ENCODE peak calls at places on chromosomes 11 and 22, in seven cellular contexts. L is mammary epithelial cell, T is esophagus muscularis mucosa, G is small intestine, Y is ovary, X is IMR-90, H is left ventricle myocardium inferior. C is an unnamed sample.

GRCh38 chr22:33919591-33920501 is at the start of gene LARGE1:
- DNase-seq in X (peak; percentile 20), H (peak; percentile 37), L (peak; percentile 55), G (peak; percentile 51), Y (peak; percentile 65), T (peak; percentile 92), C (no peak)

GRCh38 chr11:80980221-80980620 is 1539.4 kb upstream of the TENM4 start:
- DNase-seq in H (no peak), L (peak; percentile 83), X (no peak), T (no peak), Y (no peak), G (no peak), C (no peak)

GRCh38 chr11:77107950-77108349 is 5.3 kb downstream of the OMP start:
- DNase-seq in T (no peak), H (no peak), G (peak; percentile 88), X (peak; percentile 95), Y (peak; percentile 65), L (peak; percentile 77), C (no peak)

GRCh38 chr11:117519590-117519989 is 191.9 kb downstream of the CEP164 start:
- DNase-seq in G (peak; percentile 61), T (no peak), H (no peak), L (no peak), Y (no peak), X (no peak), C (no peak)

GRCh38 chr11:57314221-57314973 is 10.4 kb downstream of the TNKS1BP1 start:
- DNase-seq in Y (no peak), G (no peak), H (no peak), T (no peak), X (no peak), L (no peak), C (no peak)

GRCh38 chr22:24418786-24419479 is 8.5 kb upstream of the ADORA2A start:
- DNase-seq in Y (no peak), H (no peak), G (no peak), T (no peak), X (no peak), L (no peak), C (no peak)

GRCh38 chr11:3224730-3225098 is 6.1 kb upstream of the MRGPRG start:
- DNase-seq in L (no peak), X (no peak), Y (peak; percentile 5), G (no peak), T (no peak), H (no peak), C (no peak)

GRCh38 chr22:39471421-39472141 is 14.8 kb downstream of the MGAT3 start:
- DNase-seq in G (peak; percentile 86), H (no peak), X (peak; percentile 51), Y (no peak), T (no peak), L (peak; percentile 21), C (peak; percentile 30)

GRCh38 chr11:117725048-117725734 is 71.8 kb downstream of the DSCAML1 start:
- DNase-seq in G (no peak), H (no peak), Y (no peak), L (no peak), X (no peak), T (no peak), C (no peak)

GRCh38 chr22:39312410-39312809 is 7.0 kb downstream of the RPL3 start:
- DNase-seq in L (no peak), Y (no peak), G (no peak), X (no peak), T (no peak), H (no peak), C (no peak)

GRCh38 chr22:16568425-16568758 is 24.2 kb downstream of the CCT8L2 start:
- DNase-seq in H (no peak), Y (no peak), L (no peak), G (no peak), T (no peak), X (no peak), C (no peak)

GRCh38 chr11:26947379-26947844 is 46.5 kb upstream of the FIBIN start:
- DNase-seq in T (no peak), Y (peak; percentile 41), X (peak; percentile 100), L (peak; percentile 93), G (peak; percentile 5), H (no peak), C (no peak)

GRCh38 chr11:120329556-120329955 is 4.5 kb downstream of the TLCD5 start:
- DNase-seq in T (no peak), L (no peak), X (no peak), Y (no peak), H (no peak), G (no peak), C (no peak)

GRCh38 chr11:120326845-120327281 is 1.8 kb downstream of the TLCD5 start:
- DNase-seq in Y (no peak), G (peak; percentile 84), T (no peak), H (no peak), L (no peak), X (peak; percentile 51), C (no peak)

GRCh38 chr11:120326228-120326627 is 1.1 kb downstream of the TLCD5 start:
- DNase-seq in G (no peak), Y (no peak), L (no peak), X (peak; percentile 86), T (no peak), H (no peak), C (no peak)

GRCh38 chr11:120324932-120325810 is at the start of gene TLCD5:
- DNase-seq in L (peak; percentile 60), G (peak; percentile 33), Y (peak; percentile 82), X (peak; percentile 68), T (no peak), H (peak; percentile 70), C (no peak)

DNA sequence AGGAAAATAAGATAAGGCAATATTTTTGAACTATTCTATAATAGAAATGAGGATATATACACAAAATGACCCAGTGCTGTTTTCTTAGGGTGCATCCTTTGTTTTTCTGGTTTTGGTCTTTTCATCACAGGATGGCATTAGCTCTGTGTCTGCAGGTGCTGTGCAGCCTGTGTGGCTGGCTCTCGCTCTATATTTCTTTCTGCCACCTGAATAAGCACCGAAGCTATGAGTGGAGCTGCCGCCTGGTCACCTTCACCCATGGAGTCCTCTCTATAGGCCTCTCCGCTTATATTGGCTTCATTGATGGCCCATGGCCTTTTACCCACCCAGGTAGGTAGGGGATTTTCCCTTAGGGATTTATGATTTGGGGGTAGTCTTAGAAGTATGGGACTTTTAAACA is 2.2 kb downstream of the TLCD5 start:
- DNase-seq in L (no peak), T (no peak), Y (no peak), G (no peak), X (no peak), H (no peak), C (no peak)
- H3K4me3 ChIP-seq in L (no peak overlapping the region), T (no peak overlapping the region), Y (no peak overlapping the region), G (no peak overlapping the region), X (no peak overlapping the region), H (peak overlapping the region; percentile 95), C (no peak overlapping the region)

DNA sequence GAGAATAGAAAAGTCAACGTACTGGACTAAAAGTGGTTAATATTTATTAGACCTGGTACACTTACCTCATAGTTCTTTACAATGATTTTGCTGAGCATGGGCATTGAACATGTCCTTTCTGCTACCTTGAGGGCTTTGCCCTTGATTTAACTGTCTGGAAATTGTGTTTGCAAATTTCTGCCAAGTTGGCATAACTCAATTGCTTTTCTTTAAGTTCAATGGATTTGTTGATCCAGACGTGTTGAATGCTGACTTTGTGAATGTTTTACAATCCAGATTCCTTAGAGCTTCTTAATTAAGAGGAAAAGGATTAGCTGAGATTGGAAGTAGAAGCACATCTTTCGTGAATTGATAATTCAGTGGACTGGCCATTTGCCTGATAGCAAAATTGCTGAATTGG is 7.2 kb upstream of the OR4X2 start:
- DNase-seq in L (no peak), X (no peak), T (no peak), Y (no peak), G (no peak), H (no peak), C (no peak)
- H3K9me3 ChIP-seq in L (peaks cover 13% of the 10 kb centered on the region), X (no peaks in the 10 kb centered on the region), T (peaks cover 4% of the 10 kb centered on the region), Y (no peaks in the 10 kb centered on the region), G (no peaks in the 10 kb centered on the region), H (peaks cover 6% of the 10 kb centered on the region), C (no peaks in the 10 kb centered on the region)

GRCh38 chr11:529740-530411 is 5.5 kb downstream of the HRAS start:
- DNase-seq in T (no peak), Y (no peak), L (no peak), G (no peak), H (no peak), X (no peak), C (no peak)

GRCh38 chr11:528815-529728 is 6.3 kb downstream of the HRAS start:
- DNase-seq in X (no peak), H (no peak), T (no peak), G (no peak), L (no peak), Y (no peak), C (no peak)

GRCh38 chr11:521179-521688 is 14.1 kb downstream of the HRAS start:
- DNase-seq in T (no peak), L (no peak), H (no peak), X (no peak), Y (no peak), G (no peak), C (no peak)

GRCh38 chr11:528166-528814 is 7.1 kb downstream of the HRAS start:
- DNase-seq in T (no peak), X (no peak), G (no peak), Y (no peak), L (no peak), H (no peak), C (no peak)

DNA sequence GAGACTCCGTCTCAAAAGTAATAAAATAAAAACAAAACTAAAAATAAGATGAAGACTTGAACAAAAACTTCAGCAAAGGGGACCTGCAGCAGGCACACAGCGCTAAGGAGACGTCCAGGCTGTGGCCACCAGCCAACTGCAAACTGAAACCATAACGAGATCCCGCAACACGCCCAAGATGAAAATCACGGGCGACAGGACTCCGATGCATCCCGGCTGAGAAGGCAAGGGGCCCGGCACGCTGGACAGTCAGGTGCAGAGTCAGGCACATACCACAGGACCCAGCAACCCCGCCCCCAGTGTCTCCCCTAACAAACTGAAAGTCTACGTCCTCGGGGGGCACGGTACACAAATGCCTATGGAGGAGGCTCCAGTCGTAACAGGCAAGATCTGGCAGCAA is 9.2 kb downstream of the HRAS start:
- DNase-seq in L (no peak), T (no peak), X (no peak), H (no peak), Y (no peak), G (no peak), C (no peak)
- H3K4me1 ChIP-seq in L (peaks cover 2% of the 10 kb centered on the region), T (no peaks in the 10 kb centered on the region), X (no peaks in the 10 kb centered on the region), H (no peaks in the 10 kb centered on the region), Y (no peaks in the 10 kb centered on the region), G (no peaks in the 10 kb centered on the region), C (no peaks in the 10 kb centered on the region)

DNA sequence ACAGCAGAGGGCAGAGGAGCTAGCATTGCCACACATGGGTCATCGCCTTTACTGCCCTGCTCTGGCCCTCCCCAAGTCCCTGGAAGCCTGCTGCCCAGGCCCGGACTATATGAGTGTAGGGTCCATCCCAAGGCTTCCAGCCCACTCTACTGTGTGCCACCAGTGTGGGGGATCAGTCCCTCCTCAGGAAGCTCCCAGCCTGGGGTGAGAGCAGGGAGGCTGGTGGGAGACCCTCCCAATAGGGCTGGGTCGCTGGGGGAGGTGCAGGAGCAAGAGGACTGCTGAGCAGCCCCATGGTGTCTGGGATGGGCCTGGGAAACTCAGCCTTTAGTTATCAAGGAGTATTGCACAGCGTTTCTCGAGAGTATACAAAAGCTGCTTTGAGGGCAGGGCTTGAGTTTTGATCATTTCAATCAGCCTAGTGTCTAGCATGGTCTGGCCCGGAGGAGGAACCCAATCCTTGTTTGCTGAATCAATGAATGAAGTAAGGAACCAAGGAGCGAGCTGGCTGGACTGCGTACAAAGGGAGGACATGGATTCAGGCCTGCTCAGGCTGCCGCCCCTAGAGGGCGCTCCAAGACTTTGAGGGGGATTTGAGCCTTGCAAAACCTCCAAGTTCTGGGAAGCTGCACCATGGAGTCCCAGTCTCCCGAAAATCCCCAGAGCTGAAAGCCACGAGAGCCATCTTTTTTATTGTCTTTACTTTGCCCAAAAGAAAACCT is 89.0 kb upstream of the PARVA start:
- DNase-seq in T (peak; percentile 93), L (peak; percentile 76), X (peak; percentile 94), H (peak; percentile 75), Y (peak; percentile 77), G (peak; percentile 71), C (peak; percentile 49)
- H3K4me3 ChIP-seq in T (no peak overlapping the region), L (no peak overlapping the region), X (no peak overlapping the region), H (no peak overlapping the region), Y (no peak overlapping the region), G (no peak overlapping the region), C (no peak overlapping the region)